ENCODE peak calls at places on chromosomes 1 and 21, in five cellular contexts. W is A172, V is fibroblast of mammary gland, Q is amniotic epithelial cell, N is non-pigmented ciliary epithelial cell. O is an unnamed sample.
A peak's percentile ranks its signal among the peaks of the same experiment; 100 is the strongest.

GRCh38 chr1:183470961-183471747 is 1.1 kb upstream of the SMG7 start:
- DNase-seq in V (peak; percentile 75), Q (peak; percentile 69), W (peak; percentile 70), N (peak; percentile 41), O (peak; percentile 76)

GRCh38 chr1:111191496-111191895 is 8.9 kb downstream of the DENND2D start:
- DNase-seq in N (peak; percentile 42), W (peak; percentile 14), Q (peak; percentile 39), V (peak; percentile 68), O (peak; percentile 65)

GRCh38 chr1:227730630-227731151 is 4.4 kb downstream of the JMJD4 start:
- DNase-seq in V (no peak), W (no peak), N (no peak), Q (no peak), O (no peak)

GRCh38 chr1:44817771-44818495 is 9.6 kb downstream of the BTBD19 start:
- DNase-seq in Q (no peak), N (no peak), W (no peak), V (no peak), O (no peak)

GRCh38 chr1:27111771-27112573 is 43.0 kb downstream of the SLC9A1 start:
- DNase-seq in V (peak; percentile 100), N (peak; percentile 99), Q (peak; percentile 100), W (peak; percentile 94), O (peak; percentile 100)

GRCh38 chr1:232213928-232214327 is 416.0 kb downstream of the SIPA1L2 start:
- DNase-seq in V (no peak), W (no peak), N (no peak), Q (no peak), O (no peak)

GRCh38 chr1:236167154-236167553 is 24.8 kb downstream of the GPR137B start:
- DNase-seq in V (no peak), W (no peak), Q (peak; percentile 71), N (no peak), O (no peak)

GRCh38 chr1:190491404-190491803 is 13.7 kb upstream of the BRINP3 start:
- DNase-seq in V (no peak), Q (no peak), W (no peak), N (no peak), O (no peak)

GRCh38 chr21:36551731-36552457 is 72.0 kb upstream of the CLDN14 start:
- DNase-seq in W (peak; percentile 38), N (peak; percentile 19), Q (peak; percentile 92), V (peak; percentile 93), O (peak; percentile 79)

GRCh38 chr1:47432071-47433036 is 5.5 kb upstream of the FOXD2 start:
- DNase-seq in N (no peak), Q (peak; percentile 58), W (peak; percentile 46), V (peak; percentile 82), O (peak; percentile 68)

GRCh38 chr1:68116643-68117235 is 66.3 kb upstream of the DIRAS3 start:
- DNase-seq in V (peak; percentile 50), Q (peak; percentile 42), N (no peak), W (peak; percentile 37), O (no peak)

GRCh38 chr1:175933801-175934200 is 190.4 kb upstream of the TNR start:
- DNase-seq in Q (no peak), V (peak; percentile 16), W (no peak), N (no peak), O (no peak)

GRCh38 chr1:217586586-217586985 is 44.3 kb downstream of the GPATCH2 start:
- DNase-seq in V (peak; percentile 13), Q (peak; percentile 56), N (no peak), W (no peak), O (no peak)

GRCh38 chr1:201539561-201540404 is 856 bp downstream of the NAV1 start:
- DNase-seq in Q (no peak), W (peak; percentile 83), N (no peak), V (peak; percentile 76), O (no peak)

GRCh38 chr21:46551636-46552241 is 53.1 kb downstream of the S100B start:
- DNase-seq in V (no peak), W (no peak), N (no peak), Q (no peak), O (no peak)

GRCh38 chr1:231806623-231807470 is 180.3 kb downstream of the DISC1 start:
- DNase-seq in V (peak; percentile 33), Q (peak; percentile 38), W (peak; percentile 82), N (no peak), O (peak; percentile 2)

GRCh38 chr1:55468438-55468837 is 253.3 kb upstream of the USP24 start:
- DNase-seq in N (no peak), W (no peak), V (peak; percentile 70), Q (no peak), O (no peak)

GRCh38 chr21:31282095-31282709 is 61.9 kb downstream of the TIAM1 start:
- DNase-seq in W (peak; percentile 99), Q (peak; percentile 95), V (peak; percentile 98), N (peak; percentile 99), O (peak; percentile 96)

GRCh38 chr1:204713541-204713940 is 28.0 kb upstream of the LRRN2 start:
- DNase-seq in W (no peak), Q (no peak), V (no peak), N (no peak), O (no peak)

GRCh38 chr21:38441153-38441552 is 57.1 kb downstream of the ERG start:
- DNase-seq in Q (no peak), N (no peak), W (no peak), V (no peak), O (no peak)

GRCh38 chr1:154819628-154820590 is 50.2 kb downstream of the KCNN3 start:
- DNase-seq in V (peak; percentile 6), W (peak; percentile 25), Q (no peak), N (no peak), O (peak; percentile 14)

GRCh38 chr1:170881268-170882265 is 53.8 kb upstream of the MROH9 start:
- DNase-seq in V (peak; percentile 73), Q (peak; percentile 27), N (peak; percentile 28), W (peak; percentile 42), O (no peak)

GRCh38 chr1:228837817-228838716 is 102.8 kb downstream of the RHOU start:
- DNase-seq in W (peak; percentile 97), Q (peak; percentile 98), N (peak; percentile 78), V (peak; percentile 91), O (peak; percentile 84)

GRCh38 chr1:12424150-12424549 is 193.9 kb downstream of the DHRS3 start:
- DNase-seq in N (peak; percentile 60), W (no peak), V (peak; percentile 88), Q (no peak), O (peak; percentile 46)

GRCh38 chr1:27380766-27381733 is 2.1 kb downstream of the CD164L2 start:
- DNase-seq in N (no peak), V (no peak), Q (no peak), W (no peak), O (no peak)

GRCh38 chr1:218284377-218284916 is 646 bp upstream of the RRP15 start:
- DNase-seq in W (no peak), Q (no peak), V (no peak), N (no peak), O (no peak)

GRCh38 chr1:39544327-39544726 is 32.3 kb downstream of the PABPC4 start:
- DNase-seq in Q (no peak), V (no peak), W (no peak), N (no peak), O (no peak)

GRCh38 chr1:183279835-183280234 is 93.8 kb downstream of the LAMC2 start:
- DNase-seq in V (peak; percentile 97), N (peak; percentile 58), W (peak; percentile 65), Q (peak; percentile 98), O (peak; percentile 99)

GRCh38 chr1:3736708-3737107 is 15.5 kb upstream of the CCDC27 start:
- DNase-seq in V (no peak), N (no peak), W (no peak), Q (no peak), O (no peak)

GRCh38 chr1:203677771-203678170 is 51.1 kb downstream of the ATP2B4 start:
- DNase-seq in N (no peak), V (no peak), Q (no peak), W (no peak), O (no peak)

GRCh38 chr1:56304975-56305374 is 274.4 kb downstream of the PLPP3 start:
- DNase-seq in W (no peak), V (no peak), N (no peak), Q (peak; percentile 97), O (no peak)

GRCh38 chr1:24586970-24587820 is 31.3 kb downstream of the NCMAP start:
- DNase-seq in Q (peak; percentile 62), N (peak; percentile 17), W (peak; percentile 36), V (peak; percentile 56), O (peak; percentile 35)

GRCh38 chr1:45297604-45298356 is 28.9 kb upstream of the HPDL start:
- DNase-seq in Q (no peak), W (no peak), N (no peak), V (no peak), O (no peak)

GRCh38 chr21:45016491-45017375 is 57.6 kb upstream of the ADARB1 start:
- DNase-seq in N (no peak), Q (no peak), V (no peak), W (no peak), O (no peak)